ENCODE peak calls at places on chromosomes 1 and 21, in four cellular contexts. D, B, S and X are unnamed samples.

GRCh38 chr1:236142358-236143103 is at the start of gene GPR137B:
- DNase-seq in B (no peak), S (peak), D (peak), X (no peak)

GRCh38 chr1:43321331-43321891 is 16.2 kb upstream of the MPL start:
- DNase-seq in B (no peak), D (peak), S (peak), X (no peak)

GRCh38 chr1:20508411-20508771 is 440 bp upstream of the MUL1 start:
- DNase-seq in B (no peak), D (no peak), S (no peak), X (no peak)

GRCh38 chr1:35558374-35559316 is 1.0 kb downstream of the NCDN start:
- DNase-seq in B (no peak), S (peak), D (no peak), X (no peak)

GRCh38 chr1:174153085-174153824 is 6.1 kb upstream of the RABGAP1L start:
- DNase-seq in B (no peak), D (no peak), S (peak), X (no peak)

GRCh38 chr21:32143222-32143939 is 135.5 kb downstream of the MIS18A start:
- DNase-seq in B (no peak), S (peak), D (no peak), X (no peak)

GRCh38 chr1:223299553-223299952 is 64.4 kb downstream of the SUSD4 start:
- DNase-seq in D (no peak), S (no peak), B (no peak), X (no peak)

GRCh38 chr1:91754348-91754747 is 131.6 kb downstream of the TGFBR3 start:
- DNase-seq in B (no peak), S (peak), D (no peak), X (no peak)

GRCh38 chr1:218462116-218462515 is 117.0 kb downstream of the TGFB2 start:
- DNase-seq in D (no peak), B (no peak), S (peak), X (no peak)

GRCh38 chr21:42490735-42491134 is 5.3 kb downstream of the RSPH1 start:
- DNase-seq in S (no peak), B (no peak), D (no peak), X (no peak)

GRCh38 chr1:224433671-224434446 is 738 bp downstream of the WDR26 start:
- DNase-seq in S (peak), B (no peak), D (no peak), X (no peak)

GRCh38 chr1:153552335-153552734 is 3.3 kb upstream of the S100A3 start:
- DNase-seq in B (no peak), D (no peak), S (no peak), X (no peak)

GRCh38 chr1:44890007-44890406 is 47.0 kb upstream of the PTCH2 start:
- DNase-seq in D (no peak), S (no peak), B (no peak), X (no peak)

GRCh38 chr1:214846276-214846675 is 236.3 kb upstream of the KCNK2 start:
- DNase-seq in D (no peak), S (no peak), B (no peak), X (no peak)

GRCh38 chr1:115702993-115703392 is 61.2 kb downstream of the VANGL1 start:
- DNase-seq in S (no peak), D (no peak), B (no peak), X (no peak)

GRCh38 chr1:221141059-221141458 is 261.8 kb downstream of the HLX start:
- DNase-seq in D (no peak), B (no peak), S (no peak), X (no peak)

GRCh38 chr21:41957991-41958766 is 4.4 kb upstream of the C2CD2 start:
- DNase-seq in D (peak), B (no peak), S (peak), X (no peak)

GRCh38 chr1:114353233-114353632 is 157.8 kb downstream of the TRIM33 start:
- DNase-seq in D (peak), S (peak), B (no peak), X (no peak)

GRCh38 chr1:102434421-102434820 is 437.7 kb upstream of the OLFM3 start:
- DNase-seq in B (peak), D (no peak), S (peak), X (no peak)

GRCh38 chr1:16171314-16172223 is 15.7 kb upstream of the EPHA2 start:
- DNase-seq in D (no peak), B (no peak), S (no peak), X (no peak)

GRCh38 chr1:204151562-204152309 is at the start of gene ETNK2:
- DNase-seq in D (no peak), B (no peak), S (peak), X (peak)

GRCh38 chr1:202274611-202275010 is 67.1 kb downstream of the UBE2T start:
- DNase-seq in B (no peak), D (no peak), S (peak), X (no peak)

GRCh38 chr1:215672482-215672881 is 105.4 kb downstream of the KCTD3 start:
- DNase-seq in S (no peak), D (no peak), B (no peak), X (no peak)